ENCODE peak calls at places on chromosomes 5 and 9, in ten cellular contexts. I is NCI-H2171; M is ELR; T is CD4-positive, alpha-beta T cell; F is GM12891; C is ACHN; V is fibroblast of mammary gland; H is NCI-H774; N is NCI-H1092 treated with DMSO at 0.1 percent for 48 hours; W is transverse colon. A is an unnamed sample.

GRCh38 chr5:90504743-90505142 is 24.6 kb downstream of the LYSMD3 start:
- DNase-seq in I (no peak), C (no peak), W (no peak), V (no peak), T (no peak), M (peak), F (no peak), H (no peak), N (no peak), A (no peak)

GRCh38 chr9:100011062-100011681 is 87.6 kb downstream of the ERP44 start:
- DNase-seq in C (peak), H (peak), W (no peak), V (peak), F (no peak), I (no peak), N (peak), T (no peak), M (peak), A (peak)

GRCh38 chr5:157867736-157868135 is 8.8 kb upstream of the CLINT1 start:
- DNase-seq in N (no peak), T (no peak), F (no peak), M (no peak), H (no peak), W (no peak), V (no peak), C (no peak), I (no peak), A (no peak)

GRCh38 chr5:77957-78804 is 13.8 kb upstream of the PLEKHG4B start:
- DNase-seq in V (peak), H (no peak), W (no peak), M (peak), N (peak), T (no peak), C (peak), F (peak), I (no peak), A (peak)

GRCh38 chr9:38421498-38422211 is 2.6 kb downstream of the IGFBPL1 start:
- DNase-seq in C (no peak), T (no peak), I (peak), H (no peak), M (no peak), W (no peak), F (no peak), V (no peak), N (peak), A (peak)

GRCh38 chr5:112583166-112583565 is 154.5 kb upstream of the APC start:
- DNase-seq in V (no peak), N (peak), H (peak), M (no peak), W (no peak), T (no peak), C (no peak), I (no peak), F (no peak), A (no peak)

GRCh38 chr5:153755913-153756500 is 265.5 kb downstream of the GRIA1 start:
- DNase-seq in F (no peak), N (no peak), V (peak), I (no peak), H (no peak), T (no peak), W (no peak), C (no peak), M (no peak), A (no peak)

GRCh38 chr5:93653716-93654115 is 70.7 kb downstream of the NR2F1 start:
- DNase-seq in N (no peak), V (peak), H (no peak), F (no peak), I (no peak), W (no peak), T (no peak), M (peak), C (no peak), A (no peak)

GRCh38 chr9:116644099-116644688 is 42.9 kb upstream of the TRIM32 start:
- DNase-seq in N (no peak), T (no peak), F (no peak), I (no peak), H (no peak), C (no peak), W (no peak), M (no peak), V (peak), A (no peak)

A was measured in NCI-H446 treated with DMSO at 0.1 percent for 48 hours.